ENCODE peak calls at places on chromosomes 3 and 15, in ten cellular contexts. One of them, this sample, is unnamed.
A peak's percentile ranks its signal among the peaks of the same experiment; 100 is the strongest.

GRCh38 chr15:78387678-78388077 is 47.5 kb downstream of the CRABP1 start:
- DNase-seq in right atrium auricular region: no peak
- DNase-seq in esophagus muscularis mucosa: no peak
- DNase-seq in heart right ventricle: no peak
- DNase-seq in fibroblast of villous mesenchyme: no peak
- DNase-seq in AG09309: no peak
- DNase-seq in DND-41: no peak
- DNase-seq in pancreas: no peak
- DNase-seq in foreskin fibroblast: no peak
- DNase-seq in dorsolateral prefrontal cortex: no peak
- DNase-seq in this sample: peak; percentile 22

GRCh38 chr3:62940763-62941632 is 65.8 kb upstream of the CADPS start:
- DNase-seq in dorsolateral prefrontal cortex: no peak
- DNase-seq in DND-41: no peak
- DNase-seq in right atrium auricular region: no peak
- DNase-seq in AG09309: peak; percentile 33
- DNase-seq in fibroblast of villous mesenchyme: peak; percentile 56
- DNase-seq in heart right ventricle: no peak
- DNase-seq in pancreas: no peak
- DNase-seq in esophagus muscularis mucosa: no peak
- DNase-seq in foreskin fibroblast: no peak
- DNase-seq in this sample: no peak

GRCh38 chr3:33115024-33115768 is 1.4 kb downstream of the CRTAP start:
- DNase-seq in pancreas: no peak
- DNase-seq in right atrium auricular region: peak; percentile 92
- DNase-seq in dorsolateral prefrontal cortex: peak; percentile 81
- DNase-seq in DND-41: no peak
- DNase-seq in AG09309: peak; percentile 77
- DNase-seq in foreskin fibroblast: peak; percentile 94
- DNase-seq in heart right ventricle: peak; percentile 73
- DNase-seq in fibroblast of villous mesenchyme: peak; percentile 96
- DNase-seq in esophagus muscularis mucosa: no peak
- DNase-seq in this sample: no peak

GRCh38 chr3:123444023-123444422 is 4.9 kb downstream of the ADCY5 start:
- DNase-seq in AG09309: no peak
- DNase-seq in right atrium auricular region: no peak
- DNase-seq in fibroblast of villous mesenchyme: no peak
- DNase-seq in foreskin fibroblast: no peak
- DNase-seq in pancreas: no peak
- DNase-seq in dorsolateral prefrontal cortex: peak; percentile 88
- DNase-seq in esophagus muscularis mucosa: no peak
- DNase-seq in heart right ventricle: peak; percentile 48
- DNase-seq in DND-41: no peak
- DNase-seq in this sample: no peak

GRCh38 chr3:162489853-162490252 is 993.2 kb downstream of the OTOL1 start:
- DNase-seq in esophagus muscularis mucosa: no peak
- DNase-seq in dorsolateral prefrontal cortex: no peak
- DNase-seq in fibroblast of villous mesenchyme: peak; percentile 39
- DNase-seq in AG09309: no peak
- DNase-seq in pancreas: no peak
- DNase-seq in foreskin fibroblast: no peak
- DNase-seq in DND-41: no peak
- DNase-seq in right atrium auricular region: no peak
- DNase-seq in heart right ventricle: no peak
- DNase-seq in this sample: peak; percentile 0

GRCh38 chr3:80733522-80734176 is 965.9 kb upstream of the ROBO1 start:
- DNase-seq in heart right ventricle: peak; percentile 6
- DNase-seq in pancreas: no peak
- DNase-seq in DND-41: no peak
- DNase-seq in fibroblast of villous mesenchyme: peak; percentile 77
- DNase-seq in dorsolateral prefrontal cortex: no peak
- DNase-seq in esophagus muscularis mucosa: no peak
- DNase-seq in AG09309: no peak
- DNase-seq in right atrium auricular region: no peak
- DNase-seq in foreskin fibroblast: peak; percentile 29
- DNase-seq in this sample: no peak

GRCh38 chr15:84907731-84908130 is 23.3 kb downstream of the SLC28A1 start:
- DNase-seq in pancreas: peak; percentile 27
- DNase-seq in esophagus muscularis mucosa: no peak
- DNase-seq in heart right ventricle: no peak
- DNase-seq in AG09309: no peak
- DNase-seq in fibroblast of villous mesenchyme: no peak
- DNase-seq in dorsolateral prefrontal cortex: no peak
- DNase-seq in right atrium auricular region: no peak
- DNase-seq in foreskin fibroblast: no peak
- DNase-seq in DND-41: no peak
- DNase-seq in this sample: no peak

GRCh38 chr3:58563386-58564035 is 13.7 kb downstream of the FAM107A start:
- DNase-seq in pancreas: no peak
- DNase-seq in fibroblast of villous mesenchyme: no peak
- DNase-seq in foreskin fibroblast: no peak
- DNase-seq in dorsolateral prefrontal cortex: no peak
- DNase-seq in esophagus muscularis mucosa: no peak
- DNase-seq in AG09309: no peak
- DNase-seq in DND-41: no peak
- DNase-seq in right atrium auricular region: peak; percentile 40
- DNase-seq in heart right ventricle: no peak
- DNase-seq in this sample: no peak

GRCh38 chr3:176046717-176047116 is 1150.6 kb downstream of the TBL1XR1 start:
- DNase-seq in dorsolateral prefrontal cortex: no peak
- DNase-seq in foreskin fibroblast: no peak
- DNase-seq in AG09309: no peak
- DNase-seq in DND-41: no peak
- DNase-seq in right atrium auricular region: no peak
- DNase-seq in pancreas: no peak
- DNase-seq in esophagus muscularis mucosa: no peak
- DNase-seq in heart right ventricle: no peak
- DNase-seq in fibroblast of villous mesenchyme: no peak
- DNase-seq in this sample: no peak

GRCh38 chr3:182083112-182083511 is 371.4 kb downstream of the SOX2 start:
- DNase-seq in foreskin fibroblast: peak; percentile 3
- DNase-seq in dorsolateral prefrontal cortex: no peak
- DNase-seq in DND-41: no peak
- DNase-seq in heart right ventricle: no peak
- DNase-seq in fibroblast of villous mesenchyme: peak; percentile 7
- DNase-seq in right atrium auricular region: no peak
- DNase-seq in AG09309: no peak
- DNase-seq in esophagus muscularis mucosa: no peak
- DNase-seq in pancreas: no peak
- DNase-seq in this sample: no peak

GRCh38 chr3:71397046-71397445 is 186.5 kb downstream of the FOXP1 start:
- DNase-seq in esophagus muscularis mucosa: no peak
- DNase-seq in DND-41: no peak
- DNase-seq in foreskin fibroblast: peak; percentile 16
- DNase-seq in dorsolateral prefrontal cortex: no peak
- DNase-seq in pancreas: no peak
- DNase-seq in fibroblast of villous mesenchyme: peak; percentile 38
- DNase-seq in heart right ventricle: peak; percentile 35
- DNase-seq in right atrium auricular region: no peak
- DNase-seq in AG09309: no peak
- DNase-seq in this sample: no peak

DNA sequence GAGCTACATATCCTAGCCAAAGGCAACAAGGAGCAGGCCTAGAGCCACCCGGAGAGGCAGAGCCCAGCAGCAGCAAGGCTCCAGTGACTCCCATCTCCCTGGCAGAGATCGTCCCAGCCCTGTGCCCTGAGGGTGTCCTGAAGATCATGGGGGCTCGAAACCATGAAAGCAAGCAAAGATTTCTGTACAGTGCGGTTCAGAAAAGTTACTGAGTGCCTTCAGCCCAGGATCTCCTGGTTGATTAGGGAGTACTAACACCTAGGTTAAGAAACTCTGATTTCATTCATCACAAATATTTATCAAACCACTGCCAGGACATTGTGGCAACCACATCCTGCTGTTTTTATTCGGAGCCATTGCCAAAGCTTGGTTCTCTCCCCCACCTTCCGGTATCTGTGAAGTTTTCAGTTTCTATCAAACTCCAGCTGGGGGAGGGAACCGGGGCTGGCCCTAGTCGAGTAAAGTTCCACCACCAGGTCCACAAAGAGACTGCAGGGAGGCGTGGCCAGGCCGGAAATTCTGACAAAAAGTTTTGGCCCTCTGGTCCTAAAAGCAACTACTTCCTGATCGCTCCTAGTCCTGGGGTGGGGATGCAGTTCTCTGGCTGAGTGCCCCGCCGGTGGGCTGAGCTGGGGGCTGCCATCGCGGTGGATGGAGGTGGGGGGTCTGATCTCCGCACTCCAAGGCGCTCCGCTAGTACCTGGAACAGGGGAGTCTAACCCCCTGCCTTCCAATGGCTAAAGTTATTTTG is 1.2 kb downstream of the RAB43 start:
- DNase-seq in dorsolateral prefrontal cortex: peak; percentile 62
- DNase-seq in pancreas: peak; percentile 81
- DNase-seq in right atrium auricular region: peak; percentile 94
- DNase-seq in DND-41: peak; percentile 96
- DNase-seq in esophagus muscularis mucosa: peak; percentile 98
- DNase-seq in AG09309: peak; percentile 55
- DNase-seq in heart right ventricle: peak; percentile 92
- DNase-seq in fibroblast of villous mesenchyme: peak; percentile 96
- DNase-seq in foreskin fibroblast: peak; percentile 88
- DNase-seq in this sample: peak; percentile 80
- TF ChIP-seq CTCF in dorsolateral prefrontal cortex: no peak
- TF ChIP-seq CTCF in pancreas: peak; percentile 27
- TF ChIP-seq CTCF in right atrium auricular region: peak; percentile 34
- TF ChIP-seq CTCF in DND-41: peak; percentile 51
- TF ChIP-seq CTCF in esophagus muscularis mucosa: peak; percentile 51
- TF ChIP-seq CTCF in AG09309: peak; percentile 39
- TF ChIP-seq CTCF in heart right ventricle: peak; percentile 38
- TF ChIP-seq CTCF in fibroblast of villous mesenchyme: peak; percentile 22
- TF ChIP-seq CTCF in foreskin fibroblast: no peak
- TF ChIP-seq CTCF in this sample: no peak

GRCh38 chr3:131530374-131530773 is 27.6 kb upstream of the MRPL3 start:
- DNase-seq in foreskin fibroblast: no peak
- DNase-seq in right atrium auricular region: no peak
- DNase-seq in dorsolateral prefrontal cortex: no peak
- DNase-seq in pancreas: no peak
- DNase-seq in AG09309: no peak
- DNase-seq in esophagus muscularis mucosa: no peak
- DNase-seq in DND-41: no peak
- DNase-seq in fibroblast of villous mesenchyme: no peak
- DNase-seq in heart right ventricle: no peak
- DNase-seq in this sample: no peak

GRCh38 chr3:131532645-131533044 is 29.9 kb upstream of the MRPL3 start:
- DNase-seq in DND-41: no peak
- DNase-seq in right atrium auricular region: no peak
- DNase-seq in pancreas: no peak
- DNase-seq in AG09309: no peak
- DNase-seq in dorsolateral prefrontal cortex: no peak
- DNase-seq in heart right ventricle: no peak
- DNase-seq in esophagus muscularis mucosa: no peak
- DNase-seq in fibroblast of villous mesenchyme: no peak
- DNase-seq in foreskin fibroblast: no peak
- DNase-seq in this sample: no peak

GRCh38 chr3:131530843-131531242 is 28.1 kb upstream of the MRPL3 start:
- DNase-seq in pancreas: no peak
- DNase-seq in foreskin fibroblast: no peak
- DNase-seq in dorsolateral prefrontal cortex: no peak
- DNase-seq in AG09309: no peak
- DNase-seq in heart right ventricle: no peak
- DNase-seq in esophagus muscularis mucosa: no peak
- DNase-seq in fibroblast of villous mesenchyme: no peak
- DNase-seq in right atrium auricular region: no peak
- DNase-seq in DND-41: no peak
- DNase-seq in this sample: no peak

DNA sequence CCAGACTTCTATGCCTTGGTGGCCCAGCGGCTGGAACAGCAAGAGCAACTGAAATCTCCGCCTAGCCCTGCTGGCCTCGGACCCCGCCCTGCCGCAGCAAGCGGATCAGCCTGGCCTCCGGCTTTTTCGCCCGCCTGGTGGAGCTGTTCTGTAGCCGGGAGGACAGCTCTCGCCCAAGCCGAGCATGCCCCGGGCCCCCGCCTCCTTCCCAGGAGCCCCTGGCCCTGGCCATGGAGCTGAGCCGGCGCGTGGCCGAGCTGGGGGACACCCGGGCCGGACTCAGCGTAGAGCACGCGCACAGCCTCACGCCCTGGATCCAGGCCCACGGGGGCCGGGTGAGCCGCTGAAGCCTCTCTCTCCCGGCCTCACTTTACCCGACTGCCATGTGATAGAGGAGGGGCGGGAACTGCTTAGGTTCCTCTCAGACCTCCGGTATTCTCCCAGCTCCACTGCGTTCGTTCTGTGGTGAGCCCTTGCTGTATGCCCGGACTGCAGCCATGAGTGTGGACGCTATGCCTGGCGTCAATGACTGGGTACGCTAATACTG is 24.1 kb upstream of the MRPL3 start:
- DNase-seq in AG09309: no peak
- DNase-seq in foreskin fibroblast: peak; percentile 30
- DNase-seq in right atrium auricular region: no peak
- DNase-seq in esophagus muscularis mucosa: no peak
- DNase-seq in heart right ventricle: peak; percentile 15
- DNase-seq in dorsolateral prefrontal cortex: peak; percentile 42
- DNase-seq in DND-41: no peak
- DNase-seq in pancreas: peak; percentile 84
- DNase-seq in fibroblast of villous mesenchyme: peak; percentile 52
- DNase-seq in this sample: no peak
- H3K4me3 ChIP-seq in AG09309: peak overlapping the region; percentile 24
- H3K4me3 ChIP-seq in foreskin fibroblast: peak overlapping the region; percentile 48
- H3K4me3 ChIP-seq in right atrium auricular region: peak overlapping the region; percentile 18
- H3K4me3 ChIP-seq in esophagus muscularis mucosa: peak overlapping the region; percentile 43
- H3K4me3 ChIP-seq in heart right ventricle: peak overlapping the region; percentile 44
- H3K4me3 ChIP-seq in dorsolateral prefrontal cortex: peak overlapping the region; percentile 60
- H3K4me3 ChIP-seq in DND-41: no peak overlapping the region
- H3K4me3 ChIP-seq in pancreas: no peak overlapping the region
- H3K4me3 ChIP-seq in fibroblast of villous mesenchyme: peak overlapping the region; percentile 54
- H3K4me3 ChIP-seq in this sample: no peak overlapping the region

DNA sequence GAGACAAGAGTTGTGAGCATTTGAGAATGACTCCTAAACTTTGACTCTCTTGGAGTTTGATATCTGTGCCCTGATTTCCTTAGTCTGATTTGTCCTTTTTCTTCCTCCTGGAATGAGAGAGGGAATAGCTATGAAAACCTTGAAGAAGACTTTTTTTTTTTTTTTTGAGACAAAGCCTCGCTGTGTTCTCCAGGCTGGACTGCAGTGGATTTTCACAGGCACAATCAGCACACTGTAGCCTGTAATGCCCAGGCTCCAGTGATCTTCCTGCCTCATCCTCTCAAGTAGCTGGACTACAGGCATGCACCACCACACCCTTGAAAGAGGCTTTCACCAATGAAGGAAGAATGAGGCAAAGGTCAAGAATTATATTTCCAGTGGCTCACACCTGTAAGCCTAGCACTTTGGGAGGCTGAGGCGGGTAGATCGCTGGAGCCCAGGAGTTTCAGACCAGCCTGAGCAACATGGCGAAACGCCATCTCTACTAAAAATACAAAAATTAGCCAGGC is 10.3 kb upstream of the ARGFX start:
- DNase-seq in fibroblast of villous mesenchyme: no peak
- DNase-seq in foreskin fibroblast: no peak
- DNase-seq in dorsolateral prefrontal cortex: no peak
- DNase-seq in AG09309: no peak
- DNase-seq in DND-41: no peak
- DNase-seq in esophagus muscularis mucosa: no peak
- DNase-seq in right atrium auricular region: no peak
- DNase-seq in pancreas: no peak
- DNase-seq in heart right ventricle: no peak
- DNase-seq in this sample: no peak
- TF ChIP-seq CTCF in fibroblast of villous mesenchyme: no peak
- TF ChIP-seq CTCF in foreskin fibroblast: no peak
- TF ChIP-seq CTCF in dorsolateral prefrontal cortex: no peak
- TF ChIP-seq CTCF in AG09309: no peak
- TF ChIP-seq CTCF in DND-41: no peak
- TF ChIP-seq CTCF in esophagus muscularis mucosa: no peak
- TF ChIP-seq CTCF in right atrium auricular region: no peak
- TF ChIP-seq CTCF in pancreas: no peak
- TF ChIP-seq CTCF in heart right ventricle: no peak
- TF ChIP-seq CTCF in this sample: no peak

GRCh38 chr3:55482496-55483195 is 4.5 kb downstream of the WNT5A start:
- DNase-seq in fibroblast of villous mesenchyme: peak; percentile 76
- DNase-seq in DND-41: no peak
- DNase-seq in heart right ventricle: no peak
- DNase-seq in esophagus muscularis mucosa: no peak
- DNase-seq in AG09309: no peak
- DNase-seq in foreskin fibroblast: peak; percentile 73
- DNase-seq in pancreas: peak; percentile 56
- DNase-seq in dorsolateral prefrontal cortex: no peak
- DNase-seq in right atrium auricular region: no peak
- DNase-seq in this sample: no peak
- H3K4me3 ChIP-seq in fibroblast of villous mesenchyme: peak overlapping the region; percentile 92
- H3K4me3 ChIP-seq in DND-41: no peak overlapping the region
- H3K4me3 ChIP-seq in heart right ventricle: peak overlapping the region; percentile 48
- H3K4me3 ChIP-seq in esophagus muscularis mucosa: peak overlapping the region; percentile 60
- H3K4me3 ChIP-seq in AG09309: peak overlapping the region; percentile 68
- H3K4me3 ChIP-seq in foreskin fibroblast: peak overlapping the region; percentile 86
- H3K4me3 ChIP-seq in pancreas: no peak overlapping the region
- H3K4me3 ChIP-seq in dorsolateral prefrontal cortex: peak overlapping the region; percentile 67
- H3K4me3 ChIP-seq in right atrium auricular region: no peak overlapping the region
- H3K4me3 ChIP-seq in this sample: no peak overlapping the region